ENCODE peak calls at places on chromosomes 12 and 14, in six cellular contexts. X is tibial artery; B is hepatocyte; Q is thoracic aorta; V is activated CD4-positive, alpha-beta memory T cell treated with anti-CD3 and anti-CD28 coated beads for 36 hours; W is Right ventricle myocardium inferior. Z is an unnamed sample.

GRCh38 chr12:101962486-101962885 is 85.1 kb downstream of the DRAM1 start:
- DNase-seq in B (no peak), W (no peak), X (no peak), V (no peak), Q (no peak), Z (no peak)

GRCh38 chr14:32709072-32709471 is 229.6 kb upstream of the NPAS3 start:
- DNase-seq in W (no peak), Q (no peak), B (peak), V (no peak), X (peak), Z (no peak)

GRCh38 chr12:124411291-124411878 is 116.5 kb downstream of the RFLNA start:
- DNase-seq in X (peak), W (peak), V (no peak), B (peak), Q (no peak), Z (no peak)

GRCh38 chr14:35384386-35385041 is 20.0 kb downstream of the NFKBIA start:
- DNase-seq in X (peak), V (no peak), W (no peak), B (peak), Q (no peak), Z (peak)

GRCh38 chr12:58750484-58750883 is 169.8 kb downstream of the LRIG3 start:
- DNase-seq in X (no peak), W (no peak), V (no peak), B (no peak), Q (no peak), Z (no peak)

GRCh38 chr14:85934123-85934885 is 404.4 kb downstream of the FLRT2 start:
- DNase-seq in W (peak), Q (no peak), B (no peak), V (peak), X (no peak), Z (peak)

GRCh38 chr12:125220404-125221273 is 155.4 kb downstream of the AACS start:
- DNase-seq in X (no peak), Q (no peak), B (no peak), W (no peak), V (peak), Z (no peak)

GRCh38 chr14:106276326-106277267 is 750.2 kb downstream of the TMEM121 start:
- DNase-seq in V (peak), B (no peak), W (no peak), X (no peak), Q (no peak), Z (no peak)

GRCh38 chr14:44657688-44658388 is 150.8 kb upstream of the FSCB start:
- DNase-seq in V (no peak), X (no peak), W (no peak), Q (no peak), B (peak), Z (no peak)

GRCh38 chr14:22820731-22821130 is 5.5 kb upstream of the SLC7A7 start:
- DNase-seq in B (no peak), V (no peak), X (no peak), Q (no peak), W (no peak), Z (no peak)

GRCh38 chr14:64410084-64410774 is 22.1 kb downstream of the MTHFD1 start:
- DNase-seq in V (no peak), X (no peak), W (no peak), Q (no peak), B (no peak), Z (no peak)

GRCh38 chr12:2405039-2405438 is 352.3 kb downstream of the CACNA1C start:
- DNase-seq in X (peak), W (no peak), V (no peak), B (no peak), Q (no peak), Z (no peak)

GRCh38 chr14:73237219-73237785 is at the start of gene PAPLN:
- DNase-seq in Q (no peak), B (peak), V (no peak), X (no peak), W (no peak), Z (peak)

GRCh38 chr14:68137704-68138619 is 318.4 kb downstream of the RAD51B start:
- DNase-seq in B (peak), X (no peak), W (no peak), V (peak), Q (peak), Z (no peak)

Z was measured in Peyer's patch.